ENCODE peak calls at places on chromosomes 5 and 9, in five cellular contexts. P is body of pancreas, Y is sigmoid colon, Q is A549, W is right atrium auricular region. O is an unnamed sample. For H3K4me1 and H3K9me3, the result is how much of the 10 kb centered on the place peaks cover.

GRCh38 chr9:134642385-134643181 is 980 bp downstream of the COL5A1 start:
- DNase-seq in P (peak), Y (peak), Q (peak), W (peak), O (peak)

GRCh38 chr5:9302228-9302627 is 243.6 kb downstream of the SEMA5A start:
- DNase-seq in P (no peak), Y (no peak), Q (no peak), W (no peak), O (no peak)

GRCh38 chr5:149901511-149901910 is 43.1 kb downstream of the PDE6A start:
- DNase-seq in P (no peak), Y (no peak), Q (no peak), W (no peak), O (no peak)

GRCh38 chr5:81767938-81768337 is 17.0 kb upstream of the SSBP2 start:
- DNase-seq in P (no peak), Y (no peak), Q (no peak), W (no peak), O (no peak)

GRCh38 chr5:69505306-69505705 is 12.7 kb downstream of the OCLN start:
- DNase-seq in P (no peak), Y (no peak), Q (no peak), W (no peak), O (no peak)

GRCh38 chr9:13992136-13992798 is 321.7 kb downstream of the NFIB start:
- DNase-seq in P (no peak), Y (no peak), Q (no peak), W (no peak), O (no peak)

GRCh38 chr5:83721878-83722779 is 1.5 kb upstream of the HAPLN1 start:
- DNase-seq in P (peak), Y (peak), Q (peak), W (peak), O (no peak)

GRCh38 chr9:134325813-134326753 is at the start of gene RXRA:
- DNase-seq in P (peak), Y (peak), Q (peak), W (no peak), O (peak)

GRCh38 chr5:155353231-155353630 is 339.7 kb downstream of the KIF4B start:
- DNase-seq in P (no peak), Y (no peak), Q (no peak), W (no peak), O (no peak)

GRCh38 chr9:8156336-8156735 is 356.8 kb upstream of the DMAC1 start:
- DNase-seq in P (no peak), Y (no peak), Q (no peak), W (no peak), O (no peak)

GRCh38 chr5:1544294-1545010 is 20.7 kb upstream of the LPCAT1 start:
- DNase-seq in P (no peak), Y (peak), Q (no peak), W (peak), O (peak)

GRCh38 chr5:178116406-178116885 is 3.1 kb downstream of the N4BP3 start:
- DNase-seq in P (no peak), Y (no peak), Q (no peak), W (no peak), O (no peak)

GRCh38 chr9:114837923-114838322 is 32.1 kb upstream of the TNFSF15 start:
- DNase-seq in P (no peak), Y (no peak), Q (no peak), W (no peak), O (no peak)

GRCh38 chr9:35688558-35689350 is 971 bp downstream of the TPM2 start:
- DNase-seq in P (no peak), Y (no peak), Q (no peak), W (no peak), O (no peak)

GRCh38 chr9:89372230-89372816 is 54.0 kb downstream of the SECISBP2 start:
- DNase-seq in P (no peak), Y (no peak), Q (no peak), W (no peak), O (no peak)

GRCh38 chr5:33114361-33114760 is 326.4 kb upstream of the TARS1 start:
- DNase-seq in P (no peak), Y (no peak), Q (no peak), W (no peak), O (no peak)

GRCh38 chr5:138901716-138902115 is 26.6 kb upstream of the LRRTM2 start:
- DNase-seq in P (no peak), Y (no peak), Q (no peak), W (no peak), O (no peak)

GRCh38 chr5:14687023-14687665 is 22.6 kb downstream of the OTULIN start:
- DNase-seq in P (no peak), Y (no peak), Q (no peak), W (no peak), O (no peak)

GRCh38 chr9:124353811-124354274 is 61.4 kb downstream of the PSMB7 start:
- DNase-seq in P (no peak), Y (peak), Q (no peak), W (no peak), O (no peak)

GRCh38 chr9:129483467-129484324 is 137.2 kb downstream of the C9orf50 start:
- DNase-seq in P (peak), Y (peak), Q (peak), W (peak), O (peak)

GRCh38 chr9:105083246-105083645 is 155.3 kb upstream of the ABCA1 start:
- DNase-seq in P (no peak), Y (no peak), Q (no peak), W (no peak), O (no peak)

GRCh38 chr5:9239071-9239470 is 306.8 kb downstream of the SEMA5A start:
- DNase-seq in P (no peak), Y (no peak), Q (no peak), W (no peak), O (no peak)

GRCh38 chr5:124252094-124252750 is 494.2 kb downstream of the ZNF608 start:
- DNase-seq in P (no peak), Y (no peak), Q (no peak), W (no peak), O (no peak)

GRCh38 chr9:20683351-20684034 is 566 bp upstream of the FOCAD start:
- DNase-seq in P (peak), Y (peak), Q (peak), W (peak), O (peak)

GRCh38 chr9:29456940-29457339 is 1883.7 kb upstream of the C9orf72 start:
- DNase-seq in P (no peak), Y (no peak), Q (no peak), W (no peak), O (no peak)

GRCh38 chr5:132072070-132072469 is 1.5 kb upstream of the CSF2 start:
- DNase-seq in P (no peak), Y (no peak), Q (no peak), W (no peak), O (no peak)

GRCh38 chr9:116985636-116986414 is 298.7 kb downstream of the TRIM32 start:
- DNase-seq in P (no peak), Y (no peak), Q (no peak), W (no peak), O (no peak)

GRCh38 chr5:133319905-133320520 is 268.2 kb downstream of the HSPA4 start:
- DNase-seq in P (no peak), Y (no peak), Q (peak), W (no peak), O (no peak)

GRCh38 chr5:81397169-81397568 is 3.2 kb upstream of the ACOT12 start:
- DNase-seq in P (no peak), Y (no peak), Q (no peak), W (no peak), O (no peak)

GRCh38 chr9:123757547-123757946 is 172.4 kb downstream of the DENND1A start:
- DNase-seq in P (no peak), Y (peak), Q (no peak), W (no peak), O (peak)

GRCh38 chr5:134521831-134522230 is 3.6 kb upstream of the JADE2 start:
- DNase-seq in P (no peak), Y (no peak), Q (no peak), W (no peak), O (no peak)
- H3K4me1 ChIP-seq in P (under half), Y (under half), Q (under half), W (under half), O (under half)

GRCh38 chr9:136020206-136020605 is 59.0 kb upstream of the UBAC1 start:
- DNase-seq in P (peak), Y (peak), Q (no peak), W (no peak), O (no peak)

GRCh38 chr9:136021171-136021890 is 60.2 kb upstream of the UBAC1 start:
- DNase-seq in P (peak), Y (no peak), Q (no peak), W (no peak), O (no peak)

GRCh38 chr9:136019681-136020060 is 58.5 kb upstream of the UBAC1 start:
- DNase-seq in P (peak), Y (peak), Q (no peak), W (no peak), O (peak)

GRCh38 chr9:136021891-136022681 is 60.9 kb upstream of the UBAC1 start:
- DNase-seq in P (peak), Y (peak), Q (no peak), W (no peak), O (peak)

DNA sequence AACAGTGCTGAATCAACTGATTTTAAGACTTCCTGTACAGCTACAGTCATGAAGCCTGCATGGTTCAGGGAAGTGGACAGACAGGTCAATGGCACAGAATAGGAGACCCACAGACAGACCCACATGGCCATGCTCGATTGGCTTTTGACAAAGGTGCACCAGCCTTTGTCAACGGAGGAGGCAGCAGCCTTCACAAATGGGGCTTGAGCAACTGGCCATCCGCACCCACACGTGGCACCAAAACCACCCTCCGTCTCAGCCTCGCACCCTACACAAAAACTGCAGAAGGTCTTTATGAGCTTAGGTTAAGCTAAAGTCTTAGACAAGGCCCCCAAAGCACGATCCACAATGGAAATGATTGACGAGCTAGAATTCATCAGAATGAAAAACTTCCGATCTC is 59.5 kb upstream of the UBAC1 start:
- DNase-seq in P (no peak), Y (no peak), Q (no peak), W (no peak), O (peak)
- H3K27ac ChIP-seq in P (no peak), Y (no peak), Q (no peak), W (no peak), O (no peak)

GRCh38 chr9:87678650-87679355 is 47.1 kb upstream of the CTSL start:
- DNase-seq in P (peak), Y (peak), Q (peak), W (peak), O (peak)
- H3K9me3 ChIP-seq in P (under half), Y (under half), Q (under half), W (under half), O (under half)

DNA sequence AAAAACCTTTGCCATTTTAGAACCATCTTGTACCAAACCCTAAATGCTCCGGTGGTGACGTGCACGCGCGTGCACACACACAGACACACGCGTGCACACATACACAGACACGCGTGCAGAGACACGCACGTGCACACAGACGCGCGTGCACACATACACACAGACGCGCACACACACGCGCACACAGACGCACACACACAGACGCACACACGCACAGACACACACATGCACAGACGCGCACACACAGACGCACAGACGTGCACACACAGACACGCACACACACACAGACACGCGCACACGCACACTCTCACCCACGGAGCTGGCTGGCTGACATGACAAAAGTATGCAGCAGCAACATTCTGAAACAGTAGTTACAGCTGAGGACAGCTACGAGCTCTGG is 46.1 kb upstream of the UBAC1 start:
- DNase-seq in P (no peak), Y (no peak), Q (no peak), W (no peak), O (no peak)
- H3K4me1 ChIP-seq in P (under half), Y (under half), Q (half or more), W (half or more), O (under half)

O was measured in uterus.